ENCODE peak calls at places on chromosomes 4 and X, in five cellular contexts. Y is neural progenitor cell; W is AG04450; P is CD8-positive, alpha-beta T cell; G is ovary. Q is an unnamed sample. For H3K27me3, the result is how much of the 10 kb centered on the place peaks cover.

GRCh38 chr4:84338367-84338766 is 160.7 kb downstream of the NKX6-1 start:
- DNase-seq in P (no peak), G (no peak), W (no peak), Y (no peak), Q (no peak)

GRCh38 chrX:39969099-39969825 is 128.5 kb downstream of the BCOR start:
- DNase-seq in G (no peak), Y (peak), W (no peak), P (peak), Q (no peak)

GRCh38 chrX:119004920-119005524 is 30.6 kb downstream of the LONRF3 start:
- DNase-seq in Y (peak), W (no peak), P (peak), G (peak), Q (no peak)

GRCh38 chr4:91322961-91323360 is 980.8 kb upstream of the GRID2 start:
- DNase-seq in Y (no peak), G (no peak), W (no peak), P (no peak), Q (no peak)

GRCh38 chrX:153831435-153832150 is 1.2 kb upstream of the PDZD4 start:
- DNase-seq in G (no peak), Y (no peak), P (no peak), W (no peak), Q (no peak)

GRCh38 chr4:151538963-151539362 is 130.0 kb downstream of the FHIP1A start:
- DNase-seq in Y (no peak), G (no peak), P (no peak), W (no peak), Q (no peak)

GRCh38 chr4:4413373-4413725 is 26.4 kb downstream of the NSG1 start:
- DNase-seq in W (no peak), Y (no peak), P (no peak), G (peak), Q (no peak)

GRCh38 chr4:163486321-163486720 is 8.2 kb upstream of the TMA16 start:
- DNase-seq in Y (no peak), W (no peak), G (no peak), P (no peak), Q (no peak)

GRCh38 chr4:53899544-53900274 is 164.7 kb downstream of the CHIC2 start:
- DNase-seq in G (no peak), Y (no peak), W (peak), P (no peak), Q (no peak)

GRCh38 chr4:47465008-47465407 is 1.5 kb upstream of the COMMD8 start:
- DNase-seq in G (no peak), Y (no peak), W (no peak), P (no peak), Q (no peak)

GRCh38 chr4:158290912-158291311 is 80.6 kb downstream of the TMEM144 start:
- DNase-seq in W (no peak), G (no peak), P (no peak), Y (no peak), Q (no peak)

GRCh38 chr4:87543835-87544461 is 14.8 kb upstream of the SPARCL1 start:
- DNase-seq in Y (peak), P (no peak), G (no peak), W (no peak), Q (no peak)

GRCh38 chr4:7052923-7053715 is 9.9 kb downstream of the TADA2B start:
- DNase-seq in Y (no peak), P (no peak), W (no peak), G (no peak), Q (no peak)

GRCh38 chr4:184097240-184097619 is 120.4 kb downstream of the ENPP6 start:
- DNase-seq in G (peak), P (no peak), W (no peak), Y (peak), Q (peak)

GRCh38 chrX:107025538-107025937 is 25.5 kb upstream of the MORC4 start:
- DNase-seq in G (no peak), P (no peak), W (no peak), Y (peak), Q (no peak)

GRCh38 chr4:11614426-11614825 is 185.7 kb upstream of the HS3ST1 start:
- DNase-seq in G (no peak), P (no peak), Y (no peak), W (no peak), Q (no peak)

GRCh38 chr4:123891901-123892300 is 495.3 kb downstream of the SPRY1 start:
- DNase-seq in W (no peak), Y (no peak), P (no peak), G (no peak), Q (no peak)

GRCh38 chr4:123893746-123894095 is 497.1 kb downstream of the SPRY1 start:
- DNase-seq in Y (no peak), P (no peak), W (no peak), G (no peak), Q (no peak)

GRCh38 chr4:123890889-123891288 is 494.3 kb downstream of the SPRY1 start:
- DNase-seq in Y (no peak), P (no peak), G (no peak), W (no peak), Q (no peak)

GRCh38 chr4:123892997-123893745 is 496.6 kb downstream of the SPRY1 start:
- DNase-seq in Y (no peak), P (no peak), W (no peak), G (no peak), Q (no peak)

GRCh38 chr4:123892368-123892961 is 495.9 kb downstream of the SPRY1 start:
- DNase-seq in P (no peak), G (no peak), W (no peak), Y (no peak), Q (no peak)
- H3K27ac ChIP-seq in P (no peak), G (no peak), W (no peak), Y (no peak), Q (no peak)

DNA sequence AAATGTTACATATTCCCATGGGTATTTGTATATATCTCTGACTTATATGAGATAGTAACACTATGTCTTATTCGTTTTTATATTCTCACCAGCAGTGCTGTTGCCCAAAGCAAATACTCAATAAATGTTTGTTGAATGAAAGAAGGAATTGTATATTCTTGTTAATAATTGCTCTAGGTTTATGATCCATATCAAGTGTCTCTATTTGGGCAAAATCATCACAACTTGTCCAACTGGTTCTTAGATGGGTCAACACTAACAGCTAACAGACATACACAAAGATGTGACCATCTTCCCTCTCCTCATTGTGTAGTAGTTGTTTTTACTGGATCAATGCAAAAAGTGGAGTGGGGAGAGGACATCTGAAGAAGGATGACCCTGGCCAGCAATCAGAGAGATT is 6.6 kb upstream of the APLN start:
- DNase-seq in P (no peak), G (no peak), Y (no peak), W (no peak), Q (no peak)
- H3K27me3 ChIP-seq in P (under half), G (under half), Y (under half), W (under half), Q (under half)

GRCh38 chr4:42558156-42558555 is 98.7 kb downstream of the ATP8A1 start:
- DNase-seq in Y (no peak), P (no peak), W (no peak), G (no peak), Q (no peak)
- H3K27ac ChIP-seq in Y (no peak), P (no peak), W (no peak), G (no peak), Q (no peak)

GRCh38 chr4:146640459-146641061 is 1.9 kb downstream of the POU4F2 start:
- DNase-seq in W (no peak), Y (peak), G (no peak), P (no peak), Q (no peak)

GRCh38 chr4:146640021-146640425 is 1.3 kb downstream of the POU4F2 start:
- DNase-seq in Y (no peak), W (no peak), P (no peak), G (no peak), Q (no peak)

GRCh38 chr4:146637853-146638800 is 566 bp upstream of the POU4F2 start:
- DNase-seq in G (no peak), P (no peak), W (no peak), Y (peak), Q (no peak)

GRCh38 chr4:146639414-146639814 is 721 bp downstream of the POU4F2 start:
- DNase-seq in Y (no peak), G (no peak), W (no peak), P (no peak), Q (no peak)

GRCh38 chr4:146638801-146639351 is at the start of gene POU4F2:
- DNase-seq in P (no peak), Y (peak), G (no peak), W (no peak), Q (no peak)
- H3K27me3 ChIP-seq in P (under half), Y (half or more), G (under half), W (half or more), Q (under half)

DNA sequence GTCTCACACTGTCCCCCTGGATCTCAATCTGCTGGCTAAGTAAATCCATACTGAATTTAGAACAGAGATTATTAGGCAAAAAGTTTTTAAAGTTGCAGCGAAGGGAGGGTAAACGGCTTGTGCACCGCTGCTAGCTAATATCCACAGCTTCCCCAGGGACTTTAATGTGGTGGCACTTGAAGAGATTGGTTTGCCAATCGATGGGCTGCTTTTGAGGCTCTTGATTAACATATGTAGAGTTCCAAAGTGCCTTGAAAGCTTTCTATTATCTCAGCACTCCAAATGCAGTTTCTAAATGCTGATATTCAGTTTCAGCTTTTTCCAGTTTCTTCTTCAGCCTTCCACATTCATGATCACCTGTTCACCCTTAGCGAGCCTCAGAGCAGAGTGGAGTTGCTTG is 100.0 kb downstream of the TSPAN5 start:
- DNase-seq in G (no peak), Y (no peak), W (no peak), P (no peak), Q (no peak)
- H3K27ac ChIP-seq in G (no peak), Y (peak), W (no peak), P (no peak), Q (no peak)

GRCh38 chr4:181677621-181678020 is 565.6 kb upstream of the TENM3 start:
- DNase-seq in P (no peak), G (no peak), Y (no peak), W (no peak), Q (no peak)
- H3K27me3 ChIP-seq in P (under half), G (under half), Y (under half), W (under half), Q (under half)

GRCh38 chr4:13496605-13497004 is 12.5 kb upstream of the RAB28 start:
- DNase-seq in Y (no peak), W (no peak), G (no peak), P (no peak), Q (no peak)
- H3K27ac ChIP-seq in Y (no peak), W (no peak), G (no peak), P (no peak), Q (no peak)

DNA sequence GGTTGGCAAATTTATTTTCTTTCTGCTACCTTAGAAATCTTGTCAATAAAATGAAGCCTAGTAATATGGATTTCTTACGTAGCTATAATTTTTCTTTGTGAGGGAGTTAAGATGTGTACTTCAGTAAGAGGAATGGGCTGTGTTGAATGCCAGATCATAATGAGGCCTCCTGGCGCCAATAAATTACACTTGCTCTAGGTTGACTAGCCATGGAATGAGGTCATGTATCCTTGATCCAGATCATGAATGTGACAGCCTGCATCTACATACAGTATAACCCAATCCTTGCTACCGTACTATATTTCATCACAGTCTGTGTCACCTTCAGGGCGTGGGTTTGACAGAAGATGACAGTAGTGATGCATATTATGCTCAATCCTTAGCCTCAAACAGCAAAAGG is 36.2 kb downstream of the NHS start:
- DNase-seq in G (no peak), Y (no peak), P (no peak), W (no peak), Q (no peak)
- H3K27me3 ChIP-seq in G (under half), Y (under half), P (under half), W (under half), Q (under half)

GRCh38 chr4:127782025-127782274 is 172 bp upstream of the HSPA4L start:
- DNase-seq in Y (peak), W (peak), G (peak), P (no peak), Q (peak)

GRCh38 chr4:127783026-127783769 is 1.1 kb downstream of the HSPA4L start:
- DNase-seq in G (peak), P (no peak), W (no peak), Y (peak), Q (peak)

GRCh38 chr4:127782275-127783025 is at the start of gene HSPA4L:
- DNase-seq in W (no peak), Y (peak), P (peak), G (no peak), Q (peak)

GRCh38 chr4:127781303-127782024 is 658 bp upstream of the HSPA4L start:
- DNase-seq in W (no peak), Y (no peak), P (no peak), G (peak), Q (peak)

DNA sequence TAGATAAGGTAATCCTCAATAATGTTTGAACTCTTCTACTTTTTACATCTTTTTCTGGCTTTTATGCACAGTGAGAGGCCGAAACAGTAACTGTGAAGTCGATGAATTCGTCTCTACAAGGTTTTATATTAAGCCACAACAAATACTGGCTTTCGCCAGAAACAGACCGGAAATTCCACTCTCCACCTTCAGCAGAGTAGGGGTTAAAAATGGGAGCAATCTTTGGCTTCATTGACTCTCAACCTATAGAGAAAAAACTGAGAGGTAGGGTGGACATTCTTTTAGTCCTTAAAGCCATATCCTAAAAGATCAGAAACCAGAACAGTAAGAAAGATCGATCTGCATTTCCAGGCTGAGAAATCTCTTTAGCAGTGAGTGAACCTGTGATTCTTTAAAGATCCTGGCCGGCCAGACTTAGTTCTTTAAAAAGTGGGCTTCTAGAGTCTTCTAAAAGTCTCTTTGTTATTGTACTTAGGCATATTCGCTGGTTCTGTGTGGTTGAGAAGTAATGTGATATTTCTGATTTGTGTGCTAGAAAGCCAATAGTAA is 1.9 kb downstream of the HSPA4L start:
- DNase-seq in W (no peak), Y (no peak), G (no peak), P (no peak), Q (no peak)
- H3K27ac ChIP-seq in W (no peak), Y (no peak), G (no peak), P (no peak), Q (peak)

Q was measured in right atrium auricular region.